ENCODE peak calls at places on chromosomes 2 and 18, in seven cellular contexts. A, I, G, J, U, M and C are unnamed samples.

GRCh38 chr2:45759310-45759851 is 107.9 kb downstream of the PRKCE start:
- DNase-seq in J (no peak), U (no peak), I (peak; percentile 52), A (no peak), G (peak; percentile 52), M (no peak), C (no peak)

GRCh38 chr18:35158728-35159443 is 81.9 kb upstream of the ZNF397 start:
- DNase-seq in G (no peak), U (no peak), I (no peak), M (peak; percentile 50), J (no peak), A (no peak), C (no peak)

GRCh38 chr2:239991689-239992314 is 33.3 kb downstream of the NDUFA10 start:
- DNase-seq in U (no peak), J (peak; percentile 8), M (no peak), I (peak; percentile 68), G (peak; percentile 45), A (no peak), C (no peak)

GRCh38 chr2:155043097-155043496 is 344.6 kb downstream of the KCNJ3 start:
- DNase-seq in I (no peak), A (no peak), U (no peak), G (no peak), J (no peak), M (no peak), C (no peak)

GRCh38 chr2:149160701-149161217 is 122.3 kb downstream of the LYPD6B start:
- DNase-seq in A (no peak), G (no peak), J (peak; percentile 6), U (no peak), M (peak; percentile 36), I (no peak), C (no peak)

GRCh38 chr2:178114462-178114861 is 2.2 kb downstream of the RBM45 start:
- DNase-seq in J (no peak), I (no peak), A (no peak), G (no peak), M (no peak), U (no peak), C (no peak)

GRCh38 chr2:167924556-167924955 is 322.8 kb downstream of the STK39 start:
- DNase-seq in J (no peak), G (no peak), U (no peak), M (no peak), I (no peak), A (no peak), C (no peak)

GRCh38 chr18:40124107-40124506 is 1830.9 kb upstream of the PIK3C3 start:
- DNase-seq in J (no peak), A (no peak), U (no peak), G (no peak), M (no peak), I (no peak), C (no peak)

GRCh38 chr2:146527166-146527565 is 1317.7 kb upstream of the ACVR2A start:
- DNase-seq in G (no peak), I (no peak), J (no peak), U (no peak), M (no peak), A (no peak), C (no peak)

GRCh38 chr2:147521936-147522335 is 322.9 kb upstream of the ACVR2A start:
- DNase-seq in U (no peak), M (no peak), G (no peak), A (no peak), J (no peak), I (no peak), C (no peak)

GRCh38 chr2:17643031-17643615 is 102.6 kb downstream of the VSNL1 start:
- DNase-seq in J (no peak), I (peak; percentile 94), A (no peak), G (no peak), U (no peak), M (no peak), C (no peak)

GRCh38 chr2:121123268-121123667 is 161.7 kb downstream of the TFCP2L1 start:
- DNase-seq in J (no peak), G (no peak), M (no peak), A (no peak), I (no peak), U (no peak), C (no peak)

GRCh38 chr18:45850021-45850420 is 24.5 kb downstream of the SIGLEC15 start:
- DNase-seq in U (no peak), I (no peak), J (no peak), A (no peak), M (no peak), G (no peak), C (no peak)

GRCh38 chr18:25457636-25458035 is 105.7 kb upstream of the ZNF521 start:
- DNase-seq in A (no peak), I (peak; percentile 36), G (no peak), M (no peak), U (no peak), J (no peak), C (no peak)

GRCh38 chr2:32425719-32426141 is 68.9 kb downstream of the BIRC6 start:
- DNase-seq in A (no peak), U (no peak), M (no peak), G (peak; percentile 42), I (peak; percentile 62), J (no peak), C (no peak)

GRCh38 chr2:2828774-2829368 is 497.8 kb upstream of the MYT1L start:
- DNase-seq in J (no peak), A (no peak), U (no peak), G (no peak), I (no peak), M (no peak), C (no peak)

GRCh38 chr2:182228741-182229140 is 198.1 kb downstream of the PDE1A start:
- DNase-seq in A (no peak), M (no peak), I (peak; percentile 34), J (no peak), G (no peak), U (no peak), C (no peak)

GRCh38 chr2:109032229-109032800 is 43.3 kb upstream of the EDAR start:
- DNase-seq in G (no peak), J (peak; percentile 3), M (peak; percentile 32), U (no peak), A (no peak), I (no peak), C (no peak)

GRCh38 chr18:63823516-63824219 is 48.5 kb downstream of the SERPINB7 start:
- DNase-seq in M (no peak), A (no peak), J (no peak), I (no peak), G (no peak), U (peak; percentile 32), C (no peak)

GRCh38 chr2:222730346-222731065 is 59.0 kb downstream of the MOGAT1 start:
- DNase-seq in J (no peak), I (no peak), M (no peak), G (no peak), U (no peak), A (no peak), C (no peak)

GRCh38 chr2:222038086-222038802 is 260.6 kb downstream of the PAX3 start:
- DNase-seq in M (no peak), A (no peak), I (no peak), U (no peak), J (no peak), G (no peak), C (no peak)

GRCh38 chr2:98881153-98881650 is 54.8 kb downstream of the CRACDL start:
- DNase-seq in U (no peak), A (peak; percentile 44), I (peak; percentile 4), J (no peak), M (no peak), G (no peak), C (no peak)

GRCh38 chr2:212721026-212721451 is 182.4 kb upstream of the ERBB4 start:
- DNase-seq in A (no peak), G (no peak), J (no peak), M (no peak), I (no peak), U (no peak), C (no peak)

GRCh38 chr2:120436885-120437603 is 91.1 kb downstream of the INHBB start:
- DNase-seq in U (no peak), J (no peak), G (no peak), I (peak; percentile 61), A (no peak), M (peak; percentile 22), C (no peak)

GRCh38 chr2:173187911-173188788 is 112.5 kb downstream of the MAP3K20 start:
- DNase-seq in A (no peak), J (no peak), G (no peak), M (no peak), I (peak; percentile 29), U (no peak), C (no peak)

GRCh38 chr18:14925281-14925709 is 177.3 kb downstream of the ANKRD30B start:
- DNase-seq in M (no peak), J (no peak), U (no peak), I (peak; percentile 81), A (no peak), G (no peak), C (no peak)

GRCh38 chr2:62765619-62766376 is 60.3 kb downstream of the EHBP1 start:
- DNase-seq in U (no peak), A (no peak), G (no peak), I (no peak), J (no peak), M (no peak), C (no peak)

GRCh38 chr2:120291464-120292311 is 39.0 kb downstream of the RALB start:
- DNase-seq in A (no peak), I (peak; percentile 25), M (no peak), U (no peak), J (no peak), G (no peak), C (no peak)

GRCh38 chr2:241499146-241499965 is 9.0 kb downstream of the STK25 start:
- DNase-seq in I (no peak), U (no peak), G (no peak), M (no peak), J (no peak), A (no peak), C (no peak)

GRCh38 chr2:223083402-223084070 is 31.5 kb downstream of the KCNE4 start:
- DNase-seq in M (no peak), U (no peak), A (no peak), J (no peak), G (no peak), I (no peak), C (no peak)

GRCh38 chr2:205273627-205274026 is 408.7 kb upstream of the NRP2 start:
- DNase-seq in I (no peak), M (no peak), G (no peak), A (no peak), U (no peak), J (no peak), C (no peak)

GRCh38 chr2:102505290-102505689 is 32.3 kb downstream of the SLC9A4 start:
- DNase-seq in M (no peak), G (no peak), I (no peak), A (no peak), U (no peak), J (no peak), C (no peak)

GRCh38 chr2:214808481-214808931 is 977 bp downstream of the BARD1 start:
- DNase-seq in J (no peak), I (no peak), U (no peak), A (no peak), G (no peak), M (no peak), C (no peak)

GRCh38 chr18:77177009-77177408 is 44.4 kb upstream of the MBP start:
- DNase-seq in A (no peak), M (no peak), I (no peak), J (no peak), U (no peak), G (no peak), C (no peak)